ENCODE peak calls at places on chromosomes 1 and 21, in seven cellular contexts. J, K, Q, Z, G, M and O are unnamed samples.

GRCh38 chr1:234617135-234617985 is 7.4 kb upstream of the IRF2BP2 start:
- DNase-seq in J (no peak), K (no peak), Q (no peak), Z (peak; percentile 43), G (no peak), M (no peak), O (peak; percentile 71)

GRCh38 chr1:63732666-63733065 is 41.2 kb upstream of the ROR1 start:
- DNase-seq in J (no peak), K (no peak), Q (no peak), Z (no peak), G (no peak), M (no peak), O (peak; percentile 67)

GRCh38 chr1:97820470-97821188 is 100.2 kb downstream of the DPYD start:
- DNase-seq in J (peak; percentile 76), K (peak; percentile 38), Q (peak; percentile 29), Z (peak; percentile 40), G (peak; percentile 42), M (peak; percentile 31), O (peak; percentile 47)

GRCh38 chr1:56967900-56968832 is 2.4 kb upstream of the C8B start:
- DNase-seq in J (peak; percentile 26), K (peak; percentile 74), Q (peak; percentile 7), Z (peak; percentile 85), G (no peak), M (peak; percentile 54), O (peak; percentile 36)

GRCh38 chr1:42280841-42281240 is 54.2 kb downstream of the FOXJ3 start:
- DNase-seq in J (no peak), K (no peak), Q (no peak), Z (no peak), G (no peak), M (no peak), O (no peak)

GRCh38 chr1:198118136-198118535 is 38.7 kb upstream of the NEK7 start:
- DNase-seq in J (peak; percentile 6), K (no peak), Q (no peak), Z (no peak), G (no peak), M (peak; percentile 66), O (peak; percentile 98)

GRCh38 chr21:26100573-26100972 is 70.0 kb downstream of the APP start:
- DNase-seq in J (no peak), K (peak; percentile 31), Q (no peak), Z (no peak), G (no peak), M (no peak), O (no peak)

GRCh38 chr1:7457811-7458210 is 313.3 kb upstream of the VAMP3 start:
- DNase-seq in J (no peak), K (no peak), Q (no peak), Z (no peak), G (no peak), M (no peak), O (no peak)

GRCh38 chr1:54987830-54988705 is 7.6 kb downstream of the TMEM61 start:
- DNase-seq in J (no peak), K (no peak), Q (no peak), Z (peak; percentile 36), G (no peak), M (no peak), O (peak; percentile 79)

GRCh38 chr1:78722947-78723346 is 73.3 kb downstream of the IFI44 start:
- DNase-seq in J (no peak), K (no peak), Q (no peak), Z (no peak), G (no peak), M (no peak), O (peak; percentile 47)

GRCh38 chr1:55037733-55038551 is 1.4 kb upstream of the PCSK9 start:
- DNase-seq in J (no peak), K (no peak), Q (no peak), Z (no peak), G (no peak), M (no peak), O (no peak)

GRCh38 chr21:39707316-39707715 is 37.7 kb upstream of the IGSF5 start:
- DNase-seq in J (no peak), K (no peak), Q (no peak), Z (peak; percentile 76), G (no peak), M (no peak), O (no peak)

GRCh38 chr1:116886532-116886931 is 23.2 kb upstream of the PTGFRN start:
- DNase-seq in J (peak; percentile 27), K (no peak), Q (no peak), Z (no peak), G (no peak), M (peak; percentile 32), O (peak; percentile 64)

GRCh38 chr1:55560246-55560645 is 345.1 kb upstream of the USP24 start:
- DNase-seq in J (no peak), K (no peak), Q (no peak), Z (no peak), G (no peak), M (no peak), O (no peak)

GRCh38 chr1:47758341-47759237 is 238.6 kb downstream of the TRABD2B start:
- DNase-seq in J (no peak), K (no peak), Q (no peak), Z (no peak), G (no peak), M (peak; percentile 44), O (no peak)

GRCh38 chr1:201766117-201766863 is 62.7 kb upstream of the IPO9 start:
- DNase-seq in J (peak; percentile 58), K (no peak), Q (no peak), Z (no peak), G (no peak), M (no peak), O (peak; percentile 98)

GRCh38 chr1:54409156-54410142 is 3.3 kb upstream of the SSBP3 start:
- DNase-seq in J (no peak), K (no peak), Q (no peak), Z (no peak), G (peak; percentile 81), M (no peak), O (no peak)

GRCh38 chr1:215423288-215423687 is 143.8 kb upstream of the KCTD3 start:
- DNase-seq in J (no peak), K (no peak), Q (no peak), Z (no peak), G (no peak), M (no peak), O (no peak)

GRCh38 chr1:78047131-78047530 is 1.4 kb downstream of the GIPC2 start:
- DNase-seq in J (no peak), K (no peak), Q (no peak), Z (peak; percentile 21), G (no peak), M (no peak), O (no peak)

GRCh38 chr1:903305-903704 is 20.4 kb upstream of the SAMD11 start:
- DNase-seq in J (no peak), K (no peak), Q (no peak), Z (no peak), G (no peak), M (no peak), O (no peak)

GRCh38 chr1:3183439-3183838 is 114.4 kb downstream of the PRDM16 start:
- DNase-seq in J (no peak), K (no peak), Q (no peak), Z (no peak), G (no peak), M (no peak), O (no peak)

DNA sequence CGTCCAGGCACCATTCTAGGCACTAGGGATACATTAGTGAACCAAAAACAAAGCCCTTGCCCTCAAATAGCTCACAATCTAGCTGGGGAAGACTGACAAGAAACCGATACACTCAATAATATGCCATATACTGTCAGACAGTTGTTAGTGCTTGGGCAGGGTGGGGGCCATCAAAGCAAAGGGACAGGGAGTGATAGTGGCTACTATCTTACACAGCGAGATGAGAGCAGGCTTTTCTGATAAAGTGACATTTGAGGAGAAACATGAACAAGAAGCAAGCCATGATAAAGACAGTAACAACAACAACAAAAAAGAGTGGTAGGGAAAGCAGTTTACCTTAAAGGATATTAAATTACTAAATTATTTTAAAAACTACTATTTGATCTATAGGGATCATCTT is 41.1 kb downstream of the ERO1B start:
- DNase-seq in J (no peak), K (no peak), Q (no peak), Z (no peak), G (no peak), M (no peak), O (no peak)
- TF ChIP-seq EZH2 in J (no peak), K (no peak), Q (no peak), Z (no peak), G (no peak), M (no peak), O (no peak)

DNA sequence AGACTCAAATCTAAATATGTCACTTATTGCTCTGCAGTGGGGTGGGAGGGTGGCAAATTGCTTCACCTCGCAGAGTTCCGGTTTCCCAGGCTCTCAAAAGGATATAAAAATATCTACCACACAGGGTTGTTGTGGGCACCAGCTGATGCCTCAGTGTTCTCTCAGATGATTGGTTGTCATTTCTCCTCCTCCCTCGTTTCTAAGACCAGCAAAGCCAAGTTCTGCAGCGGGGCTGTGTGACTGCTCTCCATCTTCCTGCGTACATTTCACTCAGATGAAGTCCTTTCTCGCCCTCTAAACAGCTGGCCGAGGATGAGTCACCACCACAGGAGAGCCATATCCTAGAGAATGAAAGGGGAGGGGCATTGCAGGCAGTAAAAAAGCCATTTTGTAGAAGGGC is 35.0 kb upstream of the VWA5B1 start:
- DNase-seq in J (peak; percentile 78), K (no peak), Q (no peak), Z (no peak), G (no peak), M (peak; percentile 87), O (peak; percentile 45)
- TF ChIP-seq EZH2phosphoT487 in J (no peak), K (no peak), Q (no peak), Z (no peak), G (no peak), M (no peak), O (no peak)

DNA sequence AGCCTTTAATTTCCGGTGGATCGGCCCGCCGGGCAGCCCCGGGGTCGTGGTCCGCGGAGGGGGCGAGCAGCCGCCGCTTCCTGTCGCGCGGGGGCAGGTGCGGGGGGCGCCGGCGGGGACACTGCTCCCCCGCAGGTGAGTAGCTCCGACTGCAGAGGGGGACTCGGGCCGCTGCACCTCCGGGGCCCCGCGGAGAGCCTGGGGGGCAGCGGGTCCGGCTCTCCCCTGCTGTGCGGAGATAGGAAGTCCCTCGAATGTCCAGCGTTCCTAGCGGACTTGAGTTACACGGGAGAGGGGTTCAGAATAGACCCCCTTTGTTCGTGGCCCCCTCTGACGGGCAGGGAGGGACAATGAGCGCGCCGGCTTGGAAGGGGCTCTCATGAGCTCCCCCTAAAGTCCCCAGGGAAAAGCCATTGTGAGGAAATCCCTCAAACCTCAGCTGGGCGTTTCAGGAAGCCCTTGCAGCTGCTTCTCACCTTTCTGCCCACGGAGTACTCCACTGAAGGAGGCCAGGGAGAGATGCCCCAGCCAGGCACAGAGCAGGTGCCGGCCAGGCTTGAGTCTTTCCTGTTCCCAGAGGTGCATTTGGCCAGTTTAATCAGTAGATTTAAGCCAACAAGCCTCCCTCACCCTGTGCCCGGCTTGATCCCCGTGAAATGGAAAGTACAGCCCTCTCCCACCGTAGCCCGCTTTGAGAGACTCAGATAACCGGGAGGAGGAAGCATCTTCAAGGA is 925 bp downstream of the PDE9A start:
- DNase-seq in J (no peak), K (peak; percentile 88), Q (no peak), Z (peak; percentile 76), G (no peak), M (peak; percentile 73), O (no peak)
- TF ChIP-seq EZH2 in J (peak; percentile 96), K (no peak), Q (no peak), Z (no peak), G (peak; percentile 88), M (no peak), O (peak; percentile 85)

DNA sequence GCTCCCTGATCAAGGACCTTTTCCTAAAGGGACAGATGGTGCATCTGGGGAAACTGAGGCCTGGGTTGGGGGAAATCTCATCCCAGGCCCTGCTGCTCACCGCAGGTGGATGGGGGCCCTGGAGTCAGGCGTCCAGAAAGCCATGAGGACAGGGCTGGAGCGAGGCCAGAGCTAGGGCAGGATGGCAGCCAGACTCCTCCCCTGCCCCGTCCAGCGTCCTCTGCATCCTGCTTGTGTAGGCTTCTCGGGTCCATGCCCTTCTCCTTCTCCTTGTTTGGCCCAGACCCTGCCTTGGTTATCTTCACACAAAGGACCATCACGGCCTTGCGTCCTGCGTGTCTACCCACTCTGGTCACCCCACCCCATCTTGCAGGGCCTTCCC is 43.0 kb downstream of the TRIM11 start:
- DNase-seq in J (no peak), K (no peak), Q (no peak), Z (no peak), G (no peak), M (no peak), O (no peak)
- TF ChIP-seq EZH2phosphoT487 in J (no peak), K (no peak), Q (no peak), Z (no peak), G (no peak), M (no peak), O (no peak)